ENCODE peak calls at places on chromosomes 13 and 19, in eight cellular contexts. One of them, this sample, is unnamed.

GRCh38 chr19:8259142-8259921 is 48.8 kb downstream of the CD320 start:
- DNase-seq in ascending aorta: no peak
- DNase-seq in tibial nerve: no peak
- DNase-seq in fibroblast of mammary gland: no peak
- DNase-seq in CD8-positive, alpha-beta T cell: no peak
- DNase-seq in brain microvascular endothelial cell: no peak
- DNase-seq in Panc1: no peak
- DNase-seq in AG04449: no peak
- DNase-seq in this sample: no peak

GRCh38 chr19:55508120-55508519 is 19.9 kb downstream of the SSC5D start:
- DNase-seq in Panc1: no peak
- DNase-seq in CD8-positive, alpha-beta T cell: no peak
- DNase-seq in ascending aorta: no peak
- DNase-seq in fibroblast of mammary gland: no peak
- DNase-seq in brain microvascular endothelial cell: no peak
- DNase-seq in AG04449: no peak
- DNase-seq in tibial nerve: no peak
- DNase-seq in this sample: no peak

GRCh38 chr19:51719251-51719901 is 4.4 kb downstream of the HAS1 start:
- DNase-seq in tibial nerve: no peak
- DNase-seq in AG04449: no peak
- DNase-seq in brain microvascular endothelial cell: no peak
- DNase-seq in ascending aorta: no peak
- DNase-seq in CD8-positive, alpha-beta T cell: no peak
- DNase-seq in Panc1: no peak
- DNase-seq in fibroblast of mammary gland: no peak
- DNase-seq in this sample: no peak

GRCh38 chr19:1408300-1409203 is 1.2 kb downstream of the DAZAP1 start:
- DNase-seq in Panc1: no peak
- DNase-seq in AG04449: no peak
- DNase-seq in tibial nerve: no peak
- DNase-seq in fibroblast of mammary gland: peak
- DNase-seq in brain microvascular endothelial cell: peak
- DNase-seq in CD8-positive, alpha-beta T cell: peak
- DNase-seq in ascending aorta: no peak
- DNase-seq in this sample: no peak

GRCh38 chr19:6890938-6891337 is 3.6 kb downstream of the ADGRE1 start:
- DNase-seq in Panc1: no peak
- DNase-seq in CD8-positive, alpha-beta T cell: peak
- DNase-seq in tibial nerve: no peak
- DNase-seq in ascending aorta: no peak
- DNase-seq in brain microvascular endothelial cell: no peak
- DNase-seq in fibroblast of mammary gland: no peak
- DNase-seq in AG04449: no peak
- DNase-seq in this sample: no peak

GRCh38 chr13:28358673-28359072 is 136.3 kb downstream of the FLT1 start:
- DNase-seq in ascending aorta: no peak
- DNase-seq in AG04449: no peak
- DNase-seq in fibroblast of mammary gland: no peak
- DNase-seq in Panc1: no peak
- DNase-seq in CD8-positive, alpha-beta T cell: no peak
- DNase-seq in tibial nerve: no peak
- DNase-seq in brain microvascular endothelial cell: no peak
- DNase-seq in this sample: no peak

GRCh38 chr13:37074703-37075102 is 15.2 kb upstream of the SUPT20H start:
- DNase-seq in fibroblast of mammary gland: peak
- DNase-seq in brain microvascular endothelial cell: no peak
- DNase-seq in CD8-positive, alpha-beta T cell: no peak
- DNase-seq in ascending aorta: no peak
- DNase-seq in Panc1: no peak
- DNase-seq in tibial nerve: no peak
- DNase-seq in AG04449: no peak
- DNase-seq in this sample: no peak

GRCh38 chr13:112686987-112687386 is 2.9 kb upstream of the ATP11A start:
- DNase-seq in brain microvascular endothelial cell: no peak
- DNase-seq in fibroblast of mammary gland: no peak
- DNase-seq in ascending aorta: peak
- DNase-seq in CD8-positive, alpha-beta T cell: no peak
- DNase-seq in Panc1: no peak
- DNase-seq in tibial nerve: no peak
- DNase-seq in AG04449: no peak
- DNase-seq in this sample: no peak

GRCh38 chr13:28467886-28468519 is 26.9 kb downstream of the FLT1 start:
- DNase-seq in CD8-positive, alpha-beta T cell: no peak
- DNase-seq in AG04449: no peak
- DNase-seq in brain microvascular endothelial cell: no peak
- DNase-seq in ascending aorta: no peak
- DNase-seq in tibial nerve: no peak
- DNase-seq in Panc1: no peak
- DNase-seq in fibroblast of mammary gland: no peak
- DNase-seq in this sample: no peak

GRCh38 chr13:110634558-110634957 is 19.2 kb downstream of the NAXD start:
- DNase-seq in tibial nerve: no peak
- DNase-seq in fibroblast of mammary gland: peak
- DNase-seq in ascending aorta: no peak
- DNase-seq in Panc1: no peak
- DNase-seq in AG04449: no peak
- DNase-seq in brain microvascular endothelial cell: peak
- DNase-seq in CD8-positive, alpha-beta T cell: no peak
- DNase-seq in this sample: no peak

GRCh38 chr13:107231941-107232340 is 664.0 kb upstream of the ARGLU1 start:
- DNase-seq in ascending aorta: no peak
- DNase-seq in AG04449: no peak
- DNase-seq in tibial nerve: no peak
- DNase-seq in Panc1: no peak
- DNase-seq in CD8-positive, alpha-beta T cell: no peak
- DNase-seq in brain microvascular endothelial cell: no peak
- DNase-seq in fibroblast of mammary gland: no peak
- DNase-seq in this sample: no peak

GRCh38 chr19:42217522-42218442 is at the start of gene DEDD2:
- DNase-seq in tibial nerve: peak
- DNase-seq in ascending aorta: peak
- DNase-seq in AG04449: peak
- DNase-seq in brain microvascular endothelial cell: peak
- DNase-seq in CD8-positive, alpha-beta T cell: peak
- DNase-seq in fibroblast of mammary gland: peak
- DNase-seq in Panc1: peak
- DNase-seq in this sample: peak

GRCh38 chr19:30305346-30306060 is 66.7 kb upstream of the ZNF536 start:
- DNase-seq in brain microvascular endothelial cell: no peak
- DNase-seq in ascending aorta: no peak
- DNase-seq in tibial nerve: no peak
- DNase-seq in AG04449: no peak
- DNase-seq in Panc1: no peak
- DNase-seq in fibroblast of mammary gland: no peak
- DNase-seq in CD8-positive, alpha-beta T cell: no peak
- DNase-seq in this sample: no peak

GRCh38 chr19:4328243-4328990 is 10.2 kb downstream of the STAP2 start:
- DNase-seq in AG04449: peak
- DNase-seq in brain microvascular endothelial cell: peak
- DNase-seq in fibroblast of mammary gland: peak
- DNase-seq in ascending aorta: peak
- DNase-seq in CD8-positive, alpha-beta T cell: peak
- DNase-seq in Panc1: no peak
- DNase-seq in tibial nerve: peak
- DNase-seq in this sample: peak

GRCh38 chr13:111387945-111388600 is 67.6 kb downstream of the TEX29 start:
- DNase-seq in fibroblast of mammary gland: no peak
- DNase-seq in CD8-positive, alpha-beta T cell: no peak
- DNase-seq in ascending aorta: no peak
- DNase-seq in Panc1: no peak
- DNase-seq in brain microvascular endothelial cell: no peak
- DNase-seq in tibial nerve: no peak
- DNase-seq in AG04449: no peak
- DNase-seq in this sample: no peak

GRCh38 chr13:74886496-74886895 is 595.5 kb downstream of the TBC1D4 start:
- DNase-seq in AG04449: no peak
- DNase-seq in Panc1: no peak
- DNase-seq in CD8-positive, alpha-beta T cell: no peak
- DNase-seq in fibroblast of mammary gland: peak
- DNase-seq in brain microvascular endothelial cell: no peak
- DNase-seq in ascending aorta: no peak
- DNase-seq in tibial nerve: no peak
- DNase-seq in this sample: no peak

GRCh38 chr13:54241719-54242118 is 1213.1 kb downstream of the OLFM4 start:
- DNase-seq in ascending aorta: no peak
- DNase-seq in fibroblast of mammary gland: no peak
- DNase-seq in brain microvascular endothelial cell: no peak
- DNase-seq in CD8-positive, alpha-beta T cell: no peak
- DNase-seq in Panc1: no peak
- DNase-seq in AG04449: no peak
- DNase-seq in tibial nerve: peak
- DNase-seq in this sample: peak

GRCh38 chr13:95800455-95800854 is 123.5 kb downstream of the DNAJC3 start:
- DNase-seq in brain microvascular endothelial cell: no peak
- DNase-seq in tibial nerve: no peak
- DNase-seq in CD8-positive, alpha-beta T cell: no peak
- DNase-seq in ascending aorta: no peak
- DNase-seq in fibroblast of mammary gland: no peak
- DNase-seq in AG04449: no peak
- DNase-seq in Panc1: no peak
- DNase-seq in this sample: no peak

GRCh38 chr19:6278740-6279619 is 795 bp downstream of the MLLT1 start:
- DNase-seq in fibroblast of mammary gland: no peak
- DNase-seq in tibial nerve: no peak
- DNase-seq in Panc1: no peak
- DNase-seq in CD8-positive, alpha-beta T cell: no peak
- DNase-seq in AG04449: no peak
- DNase-seq in ascending aorta: no peak
- DNase-seq in brain microvascular endothelial cell: no peak
- DNase-seq in this sample: no peak

GRCh38 chr19:46297700-46298476 is 1.0 kb downstream of the HIF3A start:
- DNase-seq in ascending aorta: peak
- DNase-seq in Panc1: no peak
- DNase-seq in AG04449: no peak
- DNase-seq in CD8-positive, alpha-beta T cell: no peak
- DNase-seq in tibial nerve: peak
- DNase-seq in fibroblast of mammary gland: peak
- DNase-seq in brain microvascular endothelial cell: no peak
- DNase-seq in this sample: no peak
- TF ChIP-seq CTCF in ascending aorta: no peak
- TF ChIP-seq CTCF in Panc1: no peak
- TF ChIP-seq CTCF in AG04449: no peak
- TF ChIP-seq CTCF in CD8-positive, alpha-beta T cell: no peak
- TF ChIP-seq CTCF in tibial nerve: peak
- TF ChIP-seq CTCF in fibroblast of mammary gland: no peak
- TF ChIP-seq CTCF in brain microvascular endothelial cell: peak
- TF ChIP-seq CTCF in this sample: no peak

GRCh38 chr13:50438351-50438750 is 405.1 kb downstream of the DLEU7 start:
- DNase-seq in Panc1: no peak
- DNase-seq in tibial nerve: no peak
- DNase-seq in fibroblast of mammary gland: no peak
- DNase-seq in ascending aorta: no peak
- DNase-seq in AG04449: no peak
- DNase-seq in brain microvascular endothelial cell: no peak
- DNase-seq in CD8-positive, alpha-beta T cell: no peak
- DNase-seq in this sample: no peak
- TF ChIP-seq CTCF in Panc1: no peak
- TF ChIP-seq CTCF in tibial nerve: no peak
- TF ChIP-seq CTCF in fibroblast of mammary gland: no peak
- TF ChIP-seq CTCF in ascending aorta: no peak
- TF ChIP-seq CTCF in AG04449: no peak
- TF ChIP-seq CTCF in brain microvascular endothelial cell: no peak
- TF ChIP-seq CTCF in CD8-positive, alpha-beta T cell: no peak
- TF ChIP-seq CTCF in this sample: no peak

GRCh38 chr13:99481357-99481756 is 19.9 kb upstream of the TM9SF2 start:
- DNase-seq in tibial nerve: no peak
- DNase-seq in CD8-positive, alpha-beta T cell: no peak
- DNase-seq in Panc1: no peak
- DNase-seq in brain microvascular endothelial cell: no peak
- DNase-seq in ascending aorta: no peak
- DNase-seq in AG04449: no peak
- DNase-seq in fibroblast of mammary gland: no peak
- DNase-seq in this sample: no peak
- TF ChIP-seq CTCF in tibial nerve: no peak
- TF ChIP-seq CTCF in CD8-positive, alpha-beta T cell: no peak
- TF ChIP-seq CTCF in Panc1: no peak
- TF ChIP-seq CTCF in brain microvascular endothelial cell: no peak
- TF ChIP-seq CTCF in ascending aorta: no peak
- TF ChIP-seq CTCF in AG04449: no peak
- TF ChIP-seq CTCF in fibroblast of mammary gland: no peak
- TF ChIP-seq CTCF in this sample: no peak

GRCh38 chr19:40530091-40530901 is 46.4 kb upstream of the SHKBP1 start:
- DNase-seq in Panc1: no peak
- DNase-seq in ascending aorta: no peak
- DNase-seq in tibial nerve: no peak
- DNase-seq in fibroblast of mammary gland: no peak
- DNase-seq in AG04449: no peak
- DNase-seq in brain microvascular endothelial cell: no peak
- DNase-seq in CD8-positive, alpha-beta T cell: peak
- DNase-seq in this sample: peak
- TF ChIP-seq CTCF in Panc1: peak
- TF ChIP-seq CTCF in ascending aorta: peak
- TF ChIP-seq CTCF in tibial nerve: no peak
- TF ChIP-seq CTCF in fibroblast of mammary gland: no peak
- TF ChIP-seq CTCF in AG04449: peak
- TF ChIP-seq CTCF in brain microvascular endothelial cell: peak
- TF ChIP-seq CTCF in CD8-positive, alpha-beta T cell: no peak
- TF ChIP-seq CTCF in this sample: no peak

GRCh38 chr13:106104281-106104901 is 431.1 kb downstream of the EFNB2 start:
- DNase-seq in tibial nerve: no peak
- DNase-seq in ascending aorta: no peak
- DNase-seq in fibroblast of mammary gland: peak
- DNase-seq in AG04449: peak
- DNase-seq in Panc1: no peak
- DNase-seq in CD8-positive, alpha-beta T cell: no peak
- DNase-seq in brain microvascular endothelial cell: peak
- DNase-seq in this sample: no peak
- TF ChIP-seq CTCF in tibial nerve: no peak
- TF ChIP-seq CTCF in ascending aorta: no peak
- TF ChIP-seq CTCF in fibroblast of mammary gland: no peak
- TF ChIP-seq CTCF in AG04449: no peak
- TF ChIP-seq CTCF in Panc1: no peak
- TF ChIP-seq CTCF in CD8-positive, alpha-beta T cell: no peak
- TF ChIP-seq CTCF in brain microvascular endothelial cell: no peak
- TF ChIP-seq CTCF in this sample: no peak

This sample was measured in mesothelial cell of epicardium.